ENCODE peak calls at places on chromosomes 12 and 14, in five cellular contexts. C, M, J, H and W are unnamed samples.

GRCh38 chr12:67482751-67483661 is 165.5 kb upstream of the DYRK2 start:
- DNase-seq in C (no peak), J (peak), M (no peak), H (peak), W (no peak)

GRCh38 chr12:108729612-108730336 is 1.5 kb downstream of the CORO1C start:
- DNase-seq in C (no peak), H (peak), J (no peak), M (peak), W (no peak)

GRCh38 chr12:41532072-41532471 is 344.0 kb downstream of the PDZRN4 start:
- DNase-seq in C (no peak), J (no peak), M (no peak), H (no peak), W (no peak)

GRCh38 chr12:27922591-27923139 is 49.9 kb downstream of the PTHLH start:
- DNase-seq in M (no peak), C (no peak), J (no peak), H (peak), W (peak)

GRCh38 chr12:98896938-98897337 is 251.8 kb downstream of the APAF1 start:
- DNase-seq in H (peak), J (no peak), C (peak), M (no peak), W (no peak)

GRCh38 chr12:40697566-40698257 is 5.5 kb downstream of the CNTN1 start:
- DNase-seq in M (peak), H (peak), J (no peak), C (no peak), W (no peak)

GRCh38 chr14:69749956-69750355 is 17.0 kb upstream of the SRSF5 start:
- DNase-seq in H (no peak), J (no peak), M (no peak), C (no peak), W (no peak)

GRCh38 chr14:36726128-36726527 is 64.5 kb downstream of the PAX9 start:
- DNase-seq in C (no peak), H (no peak), M (no peak), J (no peak), W (no peak)

GRCh38 chr12:42238240-42239140 is at the start of gene YAF2:
- DNase-seq in J (peak), M (peak), C (peak), H (peak), W (peak)

GRCh38 chr12:75844049-75844448 is 187.5 kb downstream of the PHLDA1 start:
- DNase-seq in C (no peak), J (no peak), H (no peak), M (no peak), W (no peak)

GRCh38 chr14:75069811-75070145 is 337 bp downstream of the ZC2HC1C start:
- DNase-seq in M (no peak), C (no peak), H (no peak), J (no peak), W (no peak)

GRCh38 chr14:34711169-34711568 is 3.2 kb downstream of the CFL2 start:
- DNase-seq in H (peak), J (no peak), C (no peak), M (peak), W (no peak)

GRCh38 chr12:78562358-78563205 is 302.0 kb upstream of the SYT1 start:
- DNase-seq in C (no peak), M (no peak), J (no peak), H (peak), W (no peak)

GRCh38 chr12:39605996-39606395 is 13.6 kb downstream of the ABCD2 start:
- DNase-seq in M (no peak), H (peak), C (no peak), J (no peak), W (no peak)

GRCh38 chr14:100032749-100033148 is 32.5 kb upstream of the EVL start:
- DNase-seq in C (no peak), J (no peak), M (no peak), H (no peak), W (no peak)